ENCODE peak calls at places on chromosomes 11 and 22, in four cellular contexts. One of them, this sample, is unnamed. For H3K4me1, the result is how much of the 10 kb centered on the place peaks cover.

GRCh38 chr11:72762641-72763304 is 10.6 kb upstream of the ARAP1 start:
- DNase-seq in heart left ventricle: no peak
- DNase-seq in transverse colon: no peak
- DNase-seq in ovary: no peak
- DNase-seq in this sample: no peak

GRCh38 chr11:16111690-16112089 is 244.7 kb downstream of the SOX6 start:
- DNase-seq in heart left ventricle: no peak
- DNase-seq in transverse colon: no peak
- DNase-seq in ovary: no peak
- DNase-seq in this sample: no peak

GRCh38 chr11:33736148-33736809 is at the start of gene CD59:
- DNase-seq in heart left ventricle: peak
- DNase-seq in transverse colon: peak
- DNase-seq in ovary: peak
- DNase-seq in this sample: peak

GRCh38 chr11:118212131-118212725 is 12.6 kb downstream of the JAML start:
- DNase-seq in heart left ventricle: no peak
- DNase-seq in transverse colon: no peak
- DNase-seq in ovary: no peak
- DNase-seq in this sample: no peak

GRCh38 chr22:46053563-46054090 is 76.7 kb upstream of the WNT7B start:
- DNase-seq in heart left ventricle: peak
- DNase-seq in transverse colon: peak
- DNase-seq in ovary: peak
- DNase-seq in this sample: peak

GRCh38 chr11:79809487-79809886 is 368.7 kb upstream of the TENM4 start:
- DNase-seq in heart left ventricle: no peak
- DNase-seq in transverse colon: no peak
- DNase-seq in ovary: no peak
- DNase-seq in this sample: no peak

GRCh38 chr11:76232026-76232665 is 25.8 kb upstream of the WNT11 start:
- DNase-seq in heart left ventricle: no peak
- DNase-seq in transverse colon: peak
- DNase-seq in ovary: no peak
- DNase-seq in this sample: no peak

GRCh38 chr11:43992834-43993637 is 50.6 kb downstream of the C11orf96 start:
- DNase-seq in heart left ventricle: peak
- DNase-seq in transverse colon: no peak
- DNase-seq in ovary: peak
- DNase-seq in this sample: peak

GRCh38 chr11:1006762-1007161 is 29.8 kb downstream of the MUC6 start:
- DNase-seq in heart left ventricle: no peak
- DNase-seq in transverse colon: no peak
- DNase-seq in ovary: peak
- DNase-seq in this sample: no peak

GRCh38 chr11:22169833-22170232 is 23.1 kb upstream of the ANO5 start:
- DNase-seq in heart left ventricle: no peak
- DNase-seq in transverse colon: no peak
- DNase-seq in ovary: no peak
- DNase-seq in this sample: no peak

GRCh38 chr11:71458146-71459070 is 5.4 kb downstream of the NADSYN1 start:
- DNase-seq in heart left ventricle: no peak
- DNase-seq in transverse colon: no peak
- DNase-seq in ovary: no peak
- DNase-seq in this sample: no peak

GRCh38 chr11:33094157-33094556 is 54.8 kb downstream of the TCP11L1 start:
- DNase-seq in heart left ventricle: no peak
- DNase-seq in transverse colon: no peak
- DNase-seq in ovary: no peak
- DNase-seq in this sample: no peak

GRCh38 chr22:28955817-28956216 is 72.4 kb downstream of the ZNRF3 start:
- DNase-seq in heart left ventricle: no peak
- DNase-seq in transverse colon: peak
- DNase-seq in ovary: no peak
- DNase-seq in this sample: no peak

GRCh38 chr11:64652586-64653387 is 61.8 kb downstream of the SLC22A12 start:
- DNase-seq in heart left ventricle: peak
- DNase-seq in transverse colon: peak
- DNase-seq in ovary: peak
- DNase-seq in this sample: no peak

GRCh38 chr22:50209893-50210292 is 9.1 kb downstream of the SELENOO start:
- DNase-seq in heart left ventricle: peak
- DNase-seq in transverse colon: peak
- DNase-seq in ovary: peak
- DNase-seq in this sample: peak

GRCh38 chr11:71248251-71248570 is 4.2 kb downstream of the SHANK2 start:
- DNase-seq in heart left ventricle: no peak
- DNase-seq in transverse colon: no peak
- DNase-seq in ovary: no peak
- DNase-seq in this sample: no peak

GRCh38 chr11:68369161-68369560 is 56.8 kb downstream of the LRP5 start:
- DNase-seq in heart left ventricle: no peak
- DNase-seq in transverse colon: no peak
- DNase-seq in ovary: no peak
- DNase-seq in this sample: no peak

GRCh38 chr11:65132238-65132987 is 1.9 kb downstream of the SYVN1 start:
- DNase-seq in heart left ventricle: no peak
- DNase-seq in transverse colon: no peak
- DNase-seq in ovary: no peak
- DNase-seq in this sample: peak

GRCh38 chr22:49011379-49011768 is 816.3 kb downstream of the BRD1 start:
- DNase-seq in heart left ventricle: no peak
- DNase-seq in transverse colon: no peak
- DNase-seq in ovary: no peak
- DNase-seq in this sample: no peak

GRCh38 chr22:19822301-19823117 is 32.2 kb downstream of the GNB1L start:
- DNase-seq in heart left ventricle: peak
- DNase-seq in transverse colon: peak
- DNase-seq in ovary: peak
- DNase-seq in this sample: no peak

GRCh38 chr11:78202733-78203167 is 14.0 kb downstream of the USP35 start:
- DNase-seq in heart left ventricle: no peak
- DNase-seq in transverse colon: no peak
- DNase-seq in ovary: no peak
- DNase-seq in this sample: no peak

GRCh38 chr22:49968313-49968830 is 7.8 kb downstream of the PIM3 start:
- DNase-seq in heart left ventricle: no peak
- DNase-seq in transverse colon: no peak
- DNase-seq in ovary: peak
- DNase-seq in this sample: peak

GRCh38 chr11:100753144-100753543 is 66.1 kb downstream of the ARHGAP42 start:
- DNase-seq in heart left ventricle: no peak
- DNase-seq in transverse colon: no peak
- DNase-seq in ovary: no peak
- DNase-seq in this sample: no peak

DNA sequence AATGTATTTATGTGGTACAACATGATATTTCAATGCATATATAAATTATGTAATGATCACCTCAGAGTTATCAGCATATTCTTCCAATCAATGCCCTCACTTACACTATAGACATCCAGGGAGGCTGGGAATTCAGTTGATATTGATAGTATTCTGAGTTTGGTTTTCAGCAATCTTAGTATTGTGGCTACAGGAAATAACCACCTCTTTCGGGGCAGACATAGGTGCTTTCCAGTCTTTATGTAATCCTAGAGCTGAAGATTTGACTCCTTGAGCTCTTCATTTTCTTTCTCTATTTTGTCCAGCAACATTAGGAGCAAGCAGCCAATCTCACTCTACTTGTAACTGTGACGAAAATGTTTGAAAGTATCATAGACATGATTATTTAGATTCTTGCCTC is 712.7 kb upstream of the KIRREL3 start:
- DNase-seq in heart left ventricle: no peak
- DNase-seq in transverse colon: no peak
- DNase-seq in ovary: no peak
- DNase-seq in this sample: no peak
- H3K4me3 ChIP-seq in heart left ventricle: no peak
- H3K4me3 ChIP-seq in transverse colon: no peak
- H3K4me3 ChIP-seq in ovary: no peak
- H3K4me3 ChIP-seq in this sample: no peak

GRCh38 chr22:36856121-36856791 is 4.5 kb upstream of the NCF4 start:
- DNase-seq in heart left ventricle: peak
- DNase-seq in transverse colon: peak
- DNase-seq in ovary: peak
- DNase-seq in this sample: peak
- H3K4me1 ChIP-seq in heart left ventricle: under half
- H3K4me1 ChIP-seq in transverse colon: under half
- H3K4me1 ChIP-seq in ovary: under half
- H3K4me1 ChIP-seq in this sample: under half

GRCh38 chr22:17569971-17570511 is 6.7 kb downstream of the SLC25A18 start:
- DNase-seq in heart left ventricle: peak
- DNase-seq in transverse colon: no peak
- DNase-seq in ovary: no peak
- DNase-seq in this sample: no peak

GRCh38 chr22:17575681-17576080 is 12.4 kb downstream of the SLC25A18 start:
- DNase-seq in heart left ventricle: no peak
- DNase-seq in transverse colon: no peak
- DNase-seq in ovary: no peak
- DNase-seq in this sample: no peak

GRCh38 chr22:17575151-17575550 is 11.9 kb downstream of the SLC25A18 start:
- DNase-seq in heart left ventricle: no peak
- DNase-seq in transverse colon: no peak
- DNase-seq in ovary: no peak
- DNase-seq in this sample: no peak

GRCh38 chr22:17566776-17567175 is 3.5 kb downstream of the SLC25A18 start:
- DNase-seq in heart left ventricle: no peak
- DNase-seq in transverse colon: no peak
- DNase-seq in ovary: no peak
- DNase-seq in this sample: no peak

GRCh38 chr22:17570851-17571631 is 7.7 kb downstream of the SLC25A18 start:
- DNase-seq in heart left ventricle: peak
- DNase-seq in transverse colon: peak
- DNase-seq in ovary: peak
- DNase-seq in this sample: no peak
- H3K4me3 ChIP-seq in heart left ventricle: peak
- H3K4me3 ChIP-seq in transverse colon: no peak
- H3K4me3 ChIP-seq in ovary: peak
- H3K4me3 ChIP-seq in this sample: no peak

DNA sequence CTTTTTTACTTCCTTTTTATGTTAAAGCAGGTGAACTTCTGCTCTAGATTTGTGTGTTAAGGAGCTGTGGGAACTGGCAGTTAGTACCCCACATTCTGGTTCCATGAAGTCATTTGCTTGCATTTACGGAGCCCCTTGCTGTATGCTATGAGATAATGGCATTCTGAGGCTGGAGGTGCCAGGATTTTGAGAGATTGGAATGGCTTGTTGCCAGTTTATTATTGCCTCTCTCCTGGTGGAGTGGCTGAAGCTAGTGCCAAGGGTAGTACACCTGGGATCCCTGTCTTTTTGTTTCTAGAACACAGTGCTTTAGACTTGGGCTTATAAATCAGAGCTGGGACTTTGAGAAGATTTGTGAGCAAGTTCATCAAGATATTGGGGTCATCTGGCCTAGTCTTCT is 73.8 kb downstream of the STIM1 start:
- DNase-seq in heart left ventricle: no peak
- DNase-seq in transverse colon: no peak
- DNase-seq in ovary: no peak
- DNase-seq in this sample: no peak
- H3K4me1 ChIP-seq in heart left ventricle: under half
- H3K4me1 ChIP-seq in transverse colon: under half
- H3K4me1 ChIP-seq in ovary: under half
- H3K4me1 ChIP-seq in this sample: under half

DNA sequence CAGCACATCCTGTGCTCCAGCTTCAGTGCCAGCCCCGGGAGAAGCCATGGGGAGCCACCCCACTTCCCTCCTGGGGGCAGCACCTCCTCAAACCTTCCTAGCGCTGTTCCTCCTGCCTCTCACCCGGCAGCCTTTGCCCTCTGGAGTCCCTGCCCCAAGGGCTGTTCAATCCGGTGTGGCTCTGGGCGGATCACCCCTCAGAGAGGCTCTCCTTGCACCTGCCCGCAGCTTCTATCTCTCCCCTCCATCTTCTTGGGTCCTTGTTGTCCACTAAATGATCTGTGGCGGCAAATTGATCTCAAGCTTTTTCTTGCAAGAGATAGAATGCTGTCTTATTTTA is 18.1 kb upstream of the CDKN1C start:
- DNase-seq in heart left ventricle: no peak
- DNase-seq in transverse colon: peak
- DNase-seq in ovary: no peak
- DNase-seq in this sample: peak
- H3K4me3 ChIP-seq in heart left ventricle: no peak
- H3K4me3 ChIP-seq in transverse colon: peak
- H3K4me3 ChIP-seq in ovary: no peak
- H3K4me3 ChIP-seq in this sample: no peak

This sample was measured in mucosa of descending colon.